ENCODE peak calls at places on chromosomes 6 and 20, in nine cellular contexts. L is AG08395; G is CD8-positive, alpha-beta memory T cell; Y is HFF-Myc; P is non-pigmented ciliary epithelial cell; S is GM20000; W is EL; O is amniotic stem cell; B is caudate nucleus. I is an unnamed sample.

GRCh38 chr6:3159805-3160781 is 2.7 kb upstream of the TUBB2A start:
- DNase-seq in W (no peak), O (no peak), P (no peak), S (no peak), L (no peak), G (peak), B (no peak), Y (no peak), I (peak)

GRCh38 chr6:51513891-51514290 is 573.5 kb downstream of the PKHD1 start:
- DNase-seq in O (no peak), P (no peak), G (no peak), Y (no peak), W (no peak), B (no peak), S (no peak), L (no peak), I (no peak)

GRCh38 chr6:5497896-5498578 is 236.7 kb downstream of the FARS2 start:
- DNase-seq in G (no peak), B (no peak), P (peak), O (peak), L (peak), Y (no peak), S (no peak), W (peak), I (no peak)

GRCh38 chr6:16374796-16375195 is 136.4 kb downstream of the GMPR start:
- DNase-seq in W (no peak), G (no peak), Y (no peak), L (no peak), O (no peak), B (no peak), P (no peak), S (peak), I (no peak)

GRCh38 chr20:53099851-53100250 is 127.7 kb downstream of the TSHZ2 start:
- DNase-seq in O (no peak), L (no peak), W (no peak), B (no peak), Y (no peak), S (no peak), P (no peak), G (no peak), I (no peak)

GRCh38 chr6:161346717-161347504 is 73.0 kb upstream of the AGPAT4 start:
- DNase-seq in W (no peak), G (no peak), O (no peak), S (no peak), L (no peak), B (no peak), P (no peak), Y (no peak), I (no peak)

GRCh38 chr6:155645328-155645727 is 189.7 kb upstream of the NOX3 start:
- DNase-seq in G (no peak), L (no peak), B (no peak), S (no peak), P (no peak), Y (peak), O (no peak), W (peak), I (no peak)

GRCh38 chr6:162733489-162733888 is 5.7 kb downstream of the PACRG start:
- DNase-seq in G (no peak), P (no peak), S (no peak), B (no peak), L (no peak), Y (no peak), O (no peak), W (no peak), I (no peak)

GRCh38 chr6:45441811-45442453 is 64.2 kb upstream of the SUPT3H start:
- DNase-seq in O (no peak), W (no peak), G (no peak), S (no peak), L (no peak), P (no peak), B (no peak), Y (no peak), I (no peak)

GRCh38 chr6:137650720-137651119 is 156.5 kb upstream of the OLIG3 start:
- DNase-seq in P (no peak), S (no peak), B (no peak), L (no peak), O (no peak), W (no peak), G (no peak), Y (no peak), I (no peak)

GRCh38 chr6:39100358-39100757 is 14.6 kb downstream of the SAYSD1 start:
- DNase-seq in Y (no peak), W (no peak), B (no peak), P (no peak), G (no peak), L (no peak), S (no peak), O (no peak), I (no peak)

GRCh38 chr20:53354314-53354713 is 239.3 kb downstream of the ZNF217 start:
- DNase-seq in B (no peak), Y (no peak), L (no peak), P (no peak), W (no peak), S (no peak), O (no peak), G (no peak), I (no peak)

GRCh38 chr6:163087981-163088380 is 326.5 kb upstream of the QKI start:
- DNase-seq in W (no peak), P (no peak), Y (no peak), S (no peak), B (no peak), G (no peak), L (no peak), O (no peak), I (no peak)

GRCh38 chr6:82176616-82177015 is 70.9 kb downstream of the IBTK start:
- DNase-seq in O (no peak), Y (no peak), S (no peak), P (no peak), B (no peak), G (no peak), L (no peak), W (peak), I (no peak)

GRCh38 chr20:25364879-25365699 is 25.5 kb downstream of the ABHD12 start:
- DNase-seq in S (no peak), G (no peak), P (no peak), B (no peak), O (no peak), Y (no peak), W (no peak), L (no peak), I (no peak)

GRCh38 chr6:24394777-24395437 is 7.8 kb upstream of the MRS2 start:
- DNase-seq in P (peak), L (peak), W (peak), S (no peak), Y (no peak), O (no peak), B (no peak), G (no peak), I (no peak)

GRCh38 chr6:4603291-4603690 is 172.9 kb upstream of the CDYL start:
- DNase-seq in P (peak), B (no peak), W (peak), Y (no peak), G (no peak), S (no peak), L (peak), O (no peak), I (no peak)

I was measured in HT-29.